ENCODE peak calls at places on chromosomes 16 and 17, in eight cellular contexts. One of them, this sample, is unnamed.
A peak's percentile ranks its signal among the peaks of the same experiment; 100 is the strongest.

GRCh38 chr16:3645504-3646347 is 8.8 kb upstream of the DNASE1 start:
- DNase-seq in stomach: peak; percentile 17
- DNase-seq in OCI-LY7: no peak
- DNase-seq in colonic mucosa: no peak
- DNase-seq in lung: no peak
- DNase-seq in thoracic aorta: no peak
- DNase-seq in adrenal gland: no peak
- DNase-seq in mucosa of descending colon: no peak
- DNase-seq in this sample: no peak

GRCh38 chr16:88384222-88385111 is 1.7 kb downstream of the ZNF469 start:
- DNase-seq in adrenal gland: no peak
- DNase-seq in stomach: no peak
- DNase-seq in OCI-LY7: no peak
- DNase-seq in thoracic aorta: no peak
- DNase-seq in mucosa of descending colon: peak; percentile 14
- DNase-seq in colonic mucosa: no peak
- DNase-seq in lung: no peak
- DNase-seq in this sample: no peak

GRCh38 chr17:3914319-3914685 is 2.0 kb downstream of the P2RX1 start:
- DNase-seq in lung: no peak
- DNase-seq in stomach: peak; percentile 43
- DNase-seq in colonic mucosa: peak; percentile 30
- DNase-seq in mucosa of descending colon: peak; percentile 55
- DNase-seq in thoracic aorta: no peak
- DNase-seq in OCI-LY7: peak; percentile 91
- DNase-seq in adrenal gland: no peak
- DNase-seq in this sample: no peak

GRCh38 chr17:66655861-66656260 is 179.1 kb upstream of the CACNG5 start:
- DNase-seq in OCI-LY7: no peak
- DNase-seq in adrenal gland: no peak
- DNase-seq in lung: no peak
- DNase-seq in colonic mucosa: no peak
- DNase-seq in thoracic aorta: no peak
- DNase-seq in stomach: no peak
- DNase-seq in mucosa of descending colon: no peak
- DNase-seq in this sample: no peak

GRCh38 chr17:70169707-70170597 is 620 bp downstream of the KCNJ2 start:
- DNase-seq in adrenal gland: peak; percentile 3
- DNase-seq in stomach: no peak
- DNase-seq in colonic mucosa: no peak
- DNase-seq in OCI-LY7: no peak
- DNase-seq in mucosa of descending colon: no peak
- DNase-seq in lung: no peak
- DNase-seq in thoracic aorta: no peak
- DNase-seq in this sample: no peak

GRCh38 chr17:61632826-61633225 is 41.8 kb upstream of the NACA2 start:
- DNase-seq in mucosa of descending colon: no peak
- DNase-seq in colonic mucosa: no peak
- DNase-seq in stomach: no peak
- DNase-seq in thoracic aorta: no peak
- DNase-seq in lung: no peak
- DNase-seq in adrenal gland: no peak
- DNase-seq in OCI-LY7: no peak
- DNase-seq in this sample: no peak

GRCh38 chr17:83193336-83194188 is 114.2 kb downstream of the METRNL start:
- DNase-seq in thoracic aorta: no peak
- DNase-seq in mucosa of descending colon: no peak
- DNase-seq in adrenal gland: no peak
- DNase-seq in stomach: peak; percentile 23
- DNase-seq in colonic mucosa: no peak
- DNase-seq in lung: peak; percentile 47
- DNase-seq in OCI-LY7: peak; percentile 50
- DNase-seq in this sample: no peak

GRCh38 chr17:46842835-46843234 is 8.5 kb upstream of the WNT9B start:
- DNase-seq in lung: no peak
- DNase-seq in thoracic aorta: no peak
- DNase-seq in OCI-LY7: no peak
- DNase-seq in colonic mucosa: no peak
- DNase-seq in mucosa of descending colon: no peak
- DNase-seq in stomach: no peak
- DNase-seq in adrenal gland: no peak
- DNase-seq in this sample: no peak

GRCh38 chr16:50999181-50999580 is 151.9 kb downstream of the SALL1 start:
- DNase-seq in thoracic aorta: no peak
- DNase-seq in mucosa of descending colon: no peak
- DNase-seq in colonic mucosa: no peak
- DNase-seq in stomach: no peak
- DNase-seq in lung: no peak
- DNase-seq in adrenal gland: no peak
- DNase-seq in OCI-LY7: no peak
- DNase-seq in this sample: no peak

GRCh38 chr16:50371936-50372595 is 3.3 kb upstream of the BRD7 start:
- DNase-seq in mucosa of descending colon: no peak
- DNase-seq in stomach: no peak
- DNase-seq in colonic mucosa: no peak
- DNase-seq in OCI-LY7: no peak
- DNase-seq in thoracic aorta: no peak
- DNase-seq in adrenal gland: peak; percentile 64
- DNase-seq in lung: no peak
- DNase-seq in this sample: no peak

GRCh38 chr17:82497483-82498405 is 21.8 kb upstream of the FOXK2 start:
- DNase-seq in colonic mucosa: peak; percentile 39
- DNase-seq in mucosa of descending colon: peak; percentile 69
- DNase-seq in stomach: no peak
- DNase-seq in thoracic aorta: no peak
- DNase-seq in adrenal gland: peak; percentile 58
- DNase-seq in lung: no peak
- DNase-seq in OCI-LY7: peak; percentile 73
- DNase-seq in this sample: no peak

GRCh38 chr17:81031571-81032550 is 3.1 kb upstream of the BAIAP2 start:
- DNase-seq in thoracic aorta: no peak
- DNase-seq in OCI-LY7: no peak
- DNase-seq in mucosa of descending colon: no peak
- DNase-seq in stomach: no peak
- DNase-seq in colonic mucosa: peak; percentile 53
- DNase-seq in adrenal gland: no peak
- DNase-seq in lung: peak; percentile 60
- DNase-seq in this sample: no peak

GRCh38 chr17:15436399-15437369 is 30.7 kb downstream of the CDRT4 start:
- DNase-seq in thoracic aorta: no peak
- DNase-seq in stomach: peak; percentile 44
- DNase-seq in adrenal gland: peak; percentile 59
- DNase-seq in mucosa of descending colon: peak; percentile 57
- DNase-seq in colonic mucosa: peak; percentile 62
- DNase-seq in lung: peak; percentile 67
- DNase-seq in OCI-LY7: peak; percentile 74
- DNase-seq in this sample: no peak

GRCh38 chr17:61443475-61443882 is 8.7 kb upstream of the TBX4 start:
- DNase-seq in mucosa of descending colon: no peak
- DNase-seq in thoracic aorta: no peak
- DNase-seq in lung: no peak
- DNase-seq in adrenal gland: no peak
- DNase-seq in OCI-LY7: no peak
- DNase-seq in stomach: no peak
- DNase-seq in colonic mucosa: no peak
- DNase-seq in this sample: no peak

GRCh38 chr16:84052071-84052622 is 9.6 kb upstream of the SLC38A8 start:
- DNase-seq in OCI-LY7: no peak
- DNase-seq in mucosa of descending colon: no peak
- DNase-seq in thoracic aorta: no peak
- DNase-seq in lung: no peak
- DNase-seq in adrenal gland: no peak
- DNase-seq in colonic mucosa: no peak
- DNase-seq in stomach: no peak
- DNase-seq in this sample: no peak

DNA sequence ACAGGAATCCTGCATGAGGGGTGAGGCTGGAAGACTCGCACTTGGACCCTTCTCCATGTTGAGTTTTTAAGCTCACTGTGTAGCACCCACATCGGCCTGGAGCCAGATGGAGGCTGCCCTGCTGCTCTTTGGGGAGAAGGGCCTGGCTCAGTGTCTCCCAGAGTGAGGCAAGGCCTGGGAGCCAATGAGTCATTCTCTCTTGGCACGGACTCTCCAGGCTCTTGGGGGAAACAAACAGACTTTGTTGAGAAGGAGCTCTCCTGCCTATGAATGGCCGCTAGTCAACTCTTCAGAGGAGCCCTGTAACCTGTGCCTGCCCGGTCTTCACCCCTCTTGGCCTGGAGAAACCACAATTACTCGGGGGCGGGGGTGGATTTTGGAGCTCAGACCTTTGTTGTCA is 50.8 kb upstream of the MAF start:
- DNase-seq in thoracic aorta: peak; percentile 29
- DNase-seq in stomach: peak; percentile 59
- DNase-seq in OCI-LY7: no peak
- DNase-seq in colonic mucosa: peak; percentile 52
- DNase-seq in adrenal gland: peak; percentile 65
- DNase-seq in mucosa of descending colon: peak; percentile 38
- DNase-seq in lung: peak; percentile 54
- DNase-seq in this sample: no peak
- TF ChIP-seq CTCF in thoracic aorta: no peak
- TF ChIP-seq CTCF in stomach: no peak
- TF ChIP-seq CTCF in OCI-LY7: no peak
- TF ChIP-seq CTCF in colonic mucosa: no peak
- TF ChIP-seq CTCF in adrenal gland: no peak
- TF ChIP-seq CTCF in mucosa of descending colon: no peak
- TF ChIP-seq CTCF in lung: no peak
- TF ChIP-seq CTCF in this sample: no peak

DNA sequence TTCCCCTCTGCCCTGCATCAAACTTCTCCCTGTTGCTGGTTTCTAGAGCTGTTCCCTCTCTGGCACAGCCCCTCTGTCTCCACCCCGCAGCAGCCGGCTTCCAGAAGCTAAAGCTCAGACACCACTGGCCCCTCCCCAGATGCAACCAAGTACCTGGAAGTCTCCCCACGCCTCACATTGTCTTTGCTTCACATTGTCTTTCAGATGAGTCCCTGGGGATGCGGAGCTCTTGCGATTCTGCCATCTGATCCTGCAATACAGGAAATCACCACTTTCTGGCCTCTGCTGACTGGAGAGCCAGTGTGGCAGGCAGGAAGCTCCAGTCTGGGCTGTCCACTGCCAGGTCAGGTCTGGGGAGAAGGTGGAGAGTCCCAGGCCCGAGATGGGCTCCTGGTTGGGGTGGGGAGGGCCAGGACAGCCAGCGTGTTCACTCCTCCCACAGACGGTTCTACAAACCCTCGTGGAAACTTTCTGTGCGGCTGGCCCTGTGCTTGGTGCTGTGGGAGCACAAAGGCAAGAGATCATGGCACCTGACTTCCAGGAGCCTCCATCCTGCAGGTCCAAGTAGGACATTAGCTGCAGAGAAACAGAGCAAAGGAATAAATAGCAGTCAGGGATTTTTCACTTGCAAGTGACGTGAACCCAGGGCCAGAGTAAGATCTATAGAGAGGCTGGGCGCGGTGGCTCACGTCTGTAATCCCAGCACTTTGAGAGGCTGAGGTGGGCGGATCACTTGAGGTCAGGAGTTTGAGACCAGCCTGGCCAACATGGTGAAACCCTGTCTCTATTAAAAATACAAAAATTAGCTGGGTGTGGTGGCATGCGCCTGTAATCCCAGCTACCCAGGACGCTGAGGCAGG is 47.9 kb upstream of the MAP3K14 start:
- DNase-seq in stomach: no peak
- DNase-seq in OCI-LY7: peak; percentile 50
- DNase-seq in thoracic aorta: no peak
- DNase-seq in adrenal gland: peak; percentile 24
- DNase-seq in colonic mucosa: no peak
- DNase-seq in mucosa of descending colon: no peak
- DNase-seq in lung: no peak
- DNase-seq in this sample: no peak
- TF ChIP-seq CTCF in stomach: no peak
- TF ChIP-seq CTCF in OCI-LY7: no peak
- TF ChIP-seq CTCF in thoracic aorta: no peak
- TF ChIP-seq CTCF in adrenal gland: peak; percentile 5
- TF ChIP-seq CTCF in colonic mucosa: no peak
- TF ChIP-seq CTCF in mucosa of descending colon: no peak
- TF ChIP-seq CTCF in lung: no peak
- TF ChIP-seq CTCF in this sample: no peak

GRCh38 chr17:45640141-45640850 is 143.8 kb upstream of the CRHR1 start:
- DNase-seq in thoracic aorta: peak; percentile 9
- DNase-seq in lung: peak; percentile 75
- DNase-seq in adrenal gland: peak; percentile 76
- DNase-seq in colonic mucosa: peak; percentile 62
- DNase-seq in stomach: peak; percentile 70
- DNase-seq in mucosa of descending colon: peak; percentile 70
- DNase-seq in OCI-LY7: peak; percentile 75
- DNase-seq in this sample: peak; percentile 37

GRCh38 chr17:45645330-45645729 is 138.8 kb upstream of the CRHR1 start:
- DNase-seq in stomach: no peak
- DNase-seq in thoracic aorta: no peak
- DNase-seq in adrenal gland: no peak
- DNase-seq in colonic mucosa: no peak
- DNase-seq in mucosa of descending colon: no peak
- DNase-seq in OCI-LY7: no peak
- DNase-seq in lung: no peak
- DNase-seq in this sample: no peak

GRCh38 chr17:45646288-45646988 is 137.7 kb upstream of the CRHR1 start:
- DNase-seq in mucosa of descending colon: no peak
- DNase-seq in OCI-LY7: no peak
- DNase-seq in stomach: no peak
- DNase-seq in lung: no peak
- DNase-seq in thoracic aorta: no peak
- DNase-seq in colonic mucosa: no peak
- DNase-seq in adrenal gland: no peak
- DNase-seq in this sample: no peak

GRCh38 chr17:45641541-45641940 is 142.6 kb upstream of the CRHR1 start:
- DNase-seq in stomach: no peak
- DNase-seq in OCI-LY7: no peak
- DNase-seq in adrenal gland: no peak
- DNase-seq in mucosa of descending colon: no peak
- DNase-seq in thoracic aorta: no peak
- DNase-seq in colonic mucosa: no peak
- DNase-seq in lung: no peak
- DNase-seq in this sample: no peak

DNA sequence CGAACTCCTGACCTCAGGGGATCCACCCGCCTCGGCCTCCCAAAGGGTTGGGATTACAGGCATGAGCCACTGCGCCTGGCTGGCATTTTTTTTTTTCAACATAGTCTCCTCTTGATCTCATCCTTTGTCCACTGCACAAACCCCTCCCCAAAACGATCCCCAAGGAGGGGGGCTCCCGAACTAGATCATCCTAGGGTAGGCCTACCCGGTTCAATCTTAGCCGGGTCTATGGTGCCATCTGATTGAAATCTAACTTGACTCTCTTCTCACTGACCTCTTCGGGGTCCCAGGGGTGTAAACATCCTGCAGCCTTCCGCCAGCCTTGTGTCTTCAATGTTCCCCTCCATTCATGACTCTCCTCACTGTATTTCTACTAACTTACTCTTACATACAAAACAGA is 140.5 kb upstream of the CRHR1 start:
- DNase-seq in colonic mucosa: no peak
- DNase-seq in mucosa of descending colon: no peak
- DNase-seq in OCI-LY7: no peak
- DNase-seq in stomach: no peak
- DNase-seq in thoracic aorta: no peak
- DNase-seq in lung: no peak
- DNase-seq in adrenal gland: no peak
- DNase-seq in this sample: no peak
- TF ChIP-seq CTCF in colonic mucosa: no peak
- TF ChIP-seq CTCF in mucosa of descending colon: no peak
- TF ChIP-seq CTCF in OCI-LY7: no peak
- TF ChIP-seq CTCF in stomach: no peak
- TF ChIP-seq CTCF in thoracic aorta: no peak
- TF ChIP-seq CTCF in lung: no peak
- TF ChIP-seq CTCF in adrenal gland: no peak
- TF ChIP-seq CTCF in this sample: no peak

GRCh38 chr17:72588961-72589360 is 468.1 kb downstream of the SOX9 start:
- DNase-seq in thoracic aorta: no peak
- DNase-seq in mucosa of descending colon: peak; percentile 79
- DNase-seq in lung: peak; percentile 71
- DNase-seq in adrenal gland: no peak
- DNase-seq in stomach: peak; percentile 84
- DNase-seq in OCI-LY7: no peak
- DNase-seq in colonic mucosa: peak; percentile 80
- DNase-seq in this sample: no peak
- TF ChIP-seq CTCF in thoracic aorta: no peak
- TF ChIP-seq CTCF in mucosa of descending colon: no peak
- TF ChIP-seq CTCF in lung: no peak
- TF ChIP-seq CTCF in adrenal gland: no peak
- TF ChIP-seq CTCF in stomach: no peak
- TF ChIP-seq CTCF in OCI-LY7: no peak
- TF ChIP-seq CTCF in colonic mucosa: no peak
- TF ChIP-seq CTCF in this sample: no peak

This sample was measured in AG09319.